ENCODE peak calls at places on chromosomes 12 and 14, in eight cellular contexts. V is stomach, F is neural progenitor cell, L is astrocyte, U is thoracic aorta, Q is neuronal stem cell, B is fibroblast of lung, S is adipocyte. E is an unnamed sample. For H3K9me3, the result is how much of the 10 kb centered on the place peaks cover.

GRCh38 chr12:70251226-70251625 is 8.0 kb downstream of the CNOT2 start:
- DNase-seq in V (no peak), F (no peak), L (peak), U (no peak), Q (no peak), B (peak), S (no peak), E (no peak)

GRCh38 chr14:101083564-101084435 is 180.3 kb upstream of the RTL1 start:
- DNase-seq in V (peak), F (peak), L (no peak), U (no peak), Q (no peak), B (no peak), S (no peak), E (no peak)

GRCh38 chr14:64045091-64045490 is 192.3 kb downstream of the SYNE2 start:
- DNase-seq in V (no peak), F (no peak), L (no peak), U (no peak), Q (no peak), B (no peak), S (no peak), E (no peak)

GRCh38 chr12:124992874-124993567 is 424 bp upstream of the BRI3BP start:
- DNase-seq in V (peak), F (peak), L (peak), U (no peak), Q (peak), B (peak), S (peak), E (peak)

GRCh38 chr14:75418779-75419768 is 8.7 kb upstream of the JDP2 start:
- DNase-seq in V (peak), F (peak), L (no peak), U (no peak), Q (peak), B (no peak), S (no peak), E (peak)

GRCh38 chr14:57939084-57939483 is 73.2 kb upstream of the SLC35F4 start:
- DNase-seq in V (no peak), F (no peak), L (no peak), U (no peak), Q (no peak), B (no peak), S (no peak), E (no peak)

GRCh38 chr12:52041695-52042123 is 9.5 kb upstream of the NR4A1 start:
- DNase-seq in V (peak), F (peak), L (peak), U (no peak), Q (no peak), B (no peak), S (peak), E (no peak)

GRCh38 chr14:63483315-63483714 is 59.9 kb downstream of the PPP2R5E start:
- DNase-seq in V (no peak), F (no peak), L (no peak), U (no peak), Q (no peak), B (no peak), S (no peak), E (no peak)

GRCh38 chr12:54161481-54162437 is 27.0 kb downstream of the SMUG1 start:
- DNase-seq in V (no peak), F (no peak), L (no peak), U (no peak), Q (no peak), B (no peak), S (no peak), E (no peak)

GRCh38 chr12:114710151-114710550 is 26.2 kb upstream of the TBX3 start:
- DNase-seq in V (no peak), F (peak), L (no peak), U (no peak), Q (no peak), B (no peak), S (no peak), E (no peak)

GRCh38 chr12:130878193-130879185 is 6.6 kb downstream of the RAN start:
- DNase-seq in V (no peak), F (no peak), L (no peak), U (no peak), Q (no peak), B (no peak), S (no peak), E (peak)

GRCh38 chr12:43252585-43252984 is 299.4 kb downstream of the ADAMTS20 start:
- DNase-seq in V (no peak), F (no peak), L (no peak), U (no peak), Q (no peak), B (no peak), S (no peak), E (no peak)

GRCh38 chr12:75977952-75978671 is 53.5 kb downstream of the PHLDA1 start:
- DNase-seq in V (peak), F (no peak), L (peak), U (peak), Q (peak), B (peak), S (peak), E (peak)

GRCh38 chr14:51473808-51474207 is 177.9 kb upstream of the FRMD6 start:
- DNase-seq in V (no peak), F (no peak), L (peak), U (no peak), Q (no peak), B (peak), S (peak), E (no peak)

GRCh38 chr12:122757568-122757967 is 4.9 kb downstream of the DENR start:
- DNase-seq in V (no peak), F (no peak), L (no peak), U (no peak), Q (no peak), B (no peak), S (no peak), E (no peak)

GRCh38 chr12:4775936-4776335 is 55.7 kb downstream of the GALNT8 start:
- DNase-seq in V (no peak), F (no peak), L (no peak), U (no peak), Q (no peak), B (no peak), S (no peak), E (no peak)

GRCh38 chr12:4780624-4781023 is 60.4 kb downstream of the GALNT8 start:
- DNase-seq in V (no peak), F (no peak), L (no peak), U (no peak), Q (no peak), B (no peak), S (no peak), E (no peak)

GRCh38 chr12:4784404-4785054 is 64.3 kb downstream of the GALNT8 start:
- DNase-seq in V (no peak), F (no peak), L (no peak), U (no peak), Q (no peak), B (no peak), S (no peak), E (no peak)

GRCh38 chr12:4779749-4780148 is 59.5 kb downstream of the GALNT8 start:
- DNase-seq in V (no peak), F (peak), L (no peak), U (no peak), Q (no peak), B (no peak), S (no peak), E (no peak)

DNA sequence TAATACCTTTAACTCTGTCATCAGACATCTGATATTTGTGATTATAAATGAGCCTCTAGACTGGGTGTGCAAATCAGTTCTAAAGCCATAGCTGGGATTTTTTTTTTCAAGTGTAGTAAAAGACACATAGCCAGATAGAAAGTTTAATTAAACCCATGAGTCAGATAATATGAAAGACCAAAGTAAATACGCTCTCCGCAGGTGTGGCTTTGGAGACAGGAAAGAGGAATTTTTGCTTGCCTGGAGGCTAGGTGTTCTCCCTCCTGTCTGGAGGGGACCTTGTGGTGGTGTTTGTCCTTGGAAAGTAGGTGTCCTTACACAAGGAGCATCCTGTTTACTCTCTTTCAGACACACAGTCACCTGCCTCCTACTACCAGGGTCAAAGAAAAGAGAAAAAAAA is 61.0 kb downstream of the GALNT8 start:
- DNase-seq in V (no peak), F (no peak), L (no peak), U (no peak), Q (no peak), B (no peak), S (no peak), E (no peak)
- H3K4me3 ChIP-seq in V (no peak), F (no peak), L (no peak), U (peak), Q (no peak), B (no peak), S (no peak), E (no peak)

GRCh38 chr14:29838752-29839151 is 88.9 kb downstream of the PRKD1 start:
- DNase-seq in V (no peak), F (no peak), L (no peak), U (no peak), Q (no peak), B (no peak), S (no peak), E (no peak)
- H3K9me3 ChIP-seq in V (under half), F (under half), L (under half), U (under half), Q (under half), B (under half), S (under half), E (under half)

DNA sequence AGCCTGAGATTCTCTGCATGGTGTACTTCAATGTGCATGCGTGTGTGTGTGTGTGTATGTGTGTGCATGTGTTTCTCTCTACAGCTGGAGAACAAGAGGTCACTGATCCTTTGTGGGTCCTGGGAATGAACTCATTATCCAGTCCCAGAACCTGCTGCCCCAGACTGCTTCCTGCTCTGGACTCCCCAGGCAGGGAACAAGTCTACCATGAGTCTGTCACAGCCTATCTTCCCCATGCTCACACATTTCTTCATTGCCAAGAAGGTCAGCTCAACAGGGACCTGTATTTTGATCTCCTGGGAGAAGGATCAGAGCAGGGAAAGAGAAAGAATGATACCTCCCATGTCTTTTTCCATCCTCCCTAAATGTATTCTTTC is 2.9 kb upstream of the AGAP2 start:
- DNase-seq in V (no peak), F (no peak), L (no peak), U (no peak), Q (no peak), B (no peak), S (no peak), E (no peak)
- H3K4me3 ChIP-seq in V (peak), F (no peak), L (no peak), U (peak), Q (no peak), B (no peak), S (no peak), E (no peak)

DNA sequence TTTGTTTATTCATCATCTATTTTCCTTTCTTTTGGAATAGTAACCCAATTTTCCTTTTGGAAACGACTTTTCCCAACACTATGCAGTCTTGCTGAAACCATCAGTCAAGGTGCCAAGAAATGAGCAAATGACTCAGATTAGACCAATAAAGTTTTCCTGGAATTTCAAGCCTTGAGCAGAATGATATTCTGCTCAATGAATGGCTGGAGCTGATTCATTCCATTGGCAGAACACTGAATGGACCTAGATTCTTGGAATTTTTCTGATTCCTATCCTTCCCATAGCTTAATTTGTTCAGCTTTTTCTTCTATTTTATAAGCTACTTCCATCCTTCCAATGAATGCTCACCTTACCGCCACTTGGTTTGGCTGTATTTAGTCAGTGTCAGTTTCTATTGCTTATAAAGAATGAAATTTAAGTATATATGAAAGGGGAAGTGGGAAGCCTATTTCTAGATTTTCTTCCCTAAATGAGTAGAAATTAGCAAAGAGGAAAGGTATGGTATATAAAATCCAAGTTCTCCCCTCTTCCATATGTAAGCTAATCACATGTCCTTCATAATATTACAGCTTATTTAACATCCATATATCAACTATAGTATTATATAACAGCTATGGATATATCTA is 89.0 kb downstream of the C14orf39 start:
- DNase-seq in V (no peak), F (no peak), L (peak), U (no peak), Q (no peak), B (peak), S (peak), E (no peak)
- H3K9me3 ChIP-seq in V (under half), F (under half), L (under half), U (under half), Q (under half), B (under half), S (under half), E (under half)

DNA sequence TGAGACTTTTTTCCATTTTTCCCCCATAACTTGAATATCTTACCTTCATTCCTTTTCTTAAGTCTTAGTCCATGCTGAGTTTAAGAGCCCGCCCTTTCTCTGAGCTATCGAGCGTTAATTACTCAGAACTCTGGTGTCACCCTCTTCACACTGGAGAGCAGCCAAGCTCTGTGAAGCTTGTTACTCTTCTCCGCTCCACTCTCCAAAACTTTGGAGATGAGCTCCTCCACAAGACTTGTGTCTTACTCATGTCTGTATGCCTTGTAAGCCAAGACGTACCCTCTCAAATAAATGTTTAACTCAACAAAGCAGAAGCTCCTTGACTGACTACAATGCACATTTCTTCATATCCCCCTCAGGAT is 54.7 kb downstream of the DICER1 start:
- DNase-seq in V (no peak), F (no peak), L (no peak), U (no peak), Q (no peak), B (peak), S (no peak), E (no peak)
- H3K4me3 ChIP-seq in V (no peak), F (no peak), L (no peak), U (no peak), Q (no peak), B (no peak), S (no peak), E (no peak)

GRCh38 chr12:34339922-34340321 is 317.6 kb downstream of the ALG10 start:
- DNase-seq in V (no peak), F (no peak), L (no peak), U (no peak), Q (no peak), B (no peak), S (no peak), E (no peak)
- H3K9me3 ChIP-seq in V (under half), F (under half), L (under half), U (under half), Q (under half), B (under half), S (under half), E (under half)